ENCODE peak calls at places on chromosomes 2 and 18, in nine cellular contexts. Z is A549, Y is Panc1, V is SK-N-SH, D is GM23338, Q is HL-60, R is HepG2, M is K562, A is GM12878. H is an unnamed sample.

GRCh38 chr2:202278944-202279343 is 13.4 kb downstream of the NOP58 start:
- DNase-seq in A (no peak), Z (peak; percentile 38), D (peak; percentile 64), Q (no peak), R (peak; percentile 48), V (peak; percentile 53), M (no peak), Y (no peak), H (no peak)

GRCh38 chr2:240236217-240237111 is 96.0 kb upstream of the OTOS start:
- DNase-seq in Z (no peak), Q (no peak), V (peak; percentile 55), Y (no peak), A (no peak), R (no peak), M (no peak), D (no peak), H (no peak)

GRCh38 chr18:11767935-11768334 is 78.9 kb downstream of the GNAL start:
- DNase-seq in Y (no peak), D (no peak), A (no peak), Q (no peak), M (no peak), V (no peak), Z (no peak), R (no peak), H (no peak)

GRCh38 chr18:53757346-53757745 is 467.1 kb downstream of the MBD2 start:
- DNase-seq in Z (no peak), R (no peak), V (no peak), Q (no peak), A (no peak), M (no peak), Y (no peak), D (no peak), H (no peak)

GRCh38 chr2:238489896-238490295 is 63.2 kb downstream of the ASB1 start:
- DNase-seq in V (no peak), Z (no peak), R (no peak), Q (no peak), D (no peak), Y (no peak), A (no peak), M (no peak), H (no peak)

GRCh38 chr2:224359569-224359968 is 42.3 kb downstream of the FAM124B start:
- DNase-seq in R (peak; percentile 16), V (peak; percentile 55), A (no peak), D (peak; percentile 75), Z (no peak), Q (no peak), Y (no peak), M (peak; percentile 39), H (no peak)

GRCh38 chr2:68404901-68405799 is 40.1 kb downstream of the PLEK start:
- DNase-seq in Y (no peak), V (no peak), D (no peak), Z (no peak), M (no peak), A (no peak), R (no peak), Q (no peak), H (no peak)

GRCh38 chr2:133780099-133780996 is 212.1 kb upstream of the NCKAP5 start:
- DNase-seq in Z (peak; percentile 28), R (peak; percentile 70), Q (peak; percentile 22), D (peak; percentile 90), V (peak; percentile 48), Y (peak; percentile 51), M (peak; percentile 33), A (peak; percentile 1), H (peak; percentile 52)

GRCh38 chr2:212712466-212712865 is 173.9 kb upstream of the ERBB4 start:
- DNase-seq in Y (no peak), Q (no peak), R (no peak), D (no peak), A (no peak), V (no peak), Z (no peak), M (no peak), H (no peak)

GRCh38 chr2:113370478-113371091 is 66.9 kb upstream of the ZNG1B start:
- DNase-seq in Y (peak; percentile 61), A (peak; percentile 23), V (peak; percentile 58), Q (peak; percentile 66), M (peak; percentile 50), D (peak; percentile 83), Z (peak; percentile 67), R (peak; percentile 80), H (peak; percentile 65)

GRCh38 chr2:21102356-21102755 is 21.4 kb upstream of the TDRD15 start:
- DNase-seq in M (no peak), Z (no peak), Q (no peak), D (no peak), Y (no peak), R (no peak), A (no peak), V (no peak), H (no peak)

GRCh38 chr2:121907905-121908304 is 152.5 kb downstream of the TSN start:
- DNase-seq in Q (no peak), A (no peak), R (no peak), Z (no peak), D (no peak), M (no peak), Y (no peak), V (no peak), H (no peak)

GRCh38 chr2:14673351-14673875 is 40.9 kb downstream of the LRATD1 start:
- DNase-seq in Z (no peak), Q (no peak), V (no peak), A (no peak), Y (no peak), D (peak; percentile 5), M (no peak), R (no peak), H (no peak)

GRCh38 chr2:175371378-175371777 is 189.9 kb upstream of the ATP5MC3 start:
- DNase-seq in M (no peak), Q (no peak), R (no peak), A (no peak), Y (no peak), Z (no peak), V (no peak), D (no peak), H (no peak)

GRCh38 chr2:175363719-175364118 is 182.2 kb upstream of the ATP5MC3 start:
- DNase-seq in V (no peak), M (no peak), D (no peak), R (no peak), Y (no peak), Q (no peak), A (no peak), Z (no peak), H (no peak)

DNA sequence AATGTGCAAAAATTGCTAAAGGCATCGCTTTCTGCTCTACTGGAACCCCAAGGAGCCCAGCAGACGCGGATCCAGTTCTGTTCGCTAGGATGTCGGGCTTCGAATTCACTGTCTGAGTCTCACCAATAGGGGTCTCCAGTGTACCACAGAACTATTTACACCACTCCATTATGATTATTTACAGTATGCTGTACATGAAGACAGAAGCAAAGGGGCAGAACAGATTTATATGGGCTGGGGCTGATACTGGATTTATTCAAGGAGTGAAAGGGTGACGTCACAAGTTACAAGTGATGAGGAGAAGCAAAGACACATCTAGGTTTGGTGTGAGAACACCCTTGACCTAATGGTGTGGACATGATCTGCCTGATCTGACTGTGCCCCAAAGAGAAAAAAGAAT is 185.3 kb upstream of the ATP5MC3 start:
- DNase-seq in Y (no peak), Z (peak; percentile 35), Q (peak; percentile 54), A (peak; percentile 7), D (peak; percentile 75), M (peak; percentile 67), V (peak; percentile 49), R (peak; percentile 53), H (peak; percentile 38)
- TF ChIP-seq REST in Y (no peak), Z (no peak), Q (no peak), A (no peak), D (no peak), M (no peak), V (no peak), R (no peak), H (no peak)

GRCh38 chr18:55838841-55839240 is 250.8 kb upstream of the TCF4 start:
- DNase-seq in M (no peak), A (no peak), Y (no peak), R (no peak), V (no peak), Z (no peak), Q (no peak), D (no peak), H (no peak)

GRCh38 chr18:55838322-55838721 is 250.3 kb upstream of the TCF4 start:
- DNase-seq in Z (no peak), A (no peak), D (no peak), M (peak; percentile 7), V (no peak), Q (no peak), R (no peak), Y (no peak), H (no peak)

GRCh38 chr18:55841314-55841713 is 253.3 kb upstream of the TCF4 start:
- DNase-seq in A (no peak), D (no peak), V (no peak), Q (no peak), R (no peak), Y (no peak), M (no peak), Z (no peak), H (no peak)

GRCh38 chr18:55840601-55841170 is 252.7 kb upstream of the TCF4 start:
- DNase-seq in D (no peak), Z (no peak), V (no peak), R (no peak), A (no peak), M (no peak), Y (no peak), Q (no peak), H (no peak)

GRCh38 chr18:55839350-55839749 is 251.4 kb upstream of the TCF4 start:
- DNase-seq in A (no peak), R (no peak), V (no peak), M (no peak), Y (no peak), Q (no peak), D (no peak), Z (no peak), H (no peak)
- TF ChIP-seq REST in A (no peak), R (no peak), V (no peak), M (no peak), Y (no peak), Q (no peak), D (no peak), Z (no peak), H (no peak)

DNA sequence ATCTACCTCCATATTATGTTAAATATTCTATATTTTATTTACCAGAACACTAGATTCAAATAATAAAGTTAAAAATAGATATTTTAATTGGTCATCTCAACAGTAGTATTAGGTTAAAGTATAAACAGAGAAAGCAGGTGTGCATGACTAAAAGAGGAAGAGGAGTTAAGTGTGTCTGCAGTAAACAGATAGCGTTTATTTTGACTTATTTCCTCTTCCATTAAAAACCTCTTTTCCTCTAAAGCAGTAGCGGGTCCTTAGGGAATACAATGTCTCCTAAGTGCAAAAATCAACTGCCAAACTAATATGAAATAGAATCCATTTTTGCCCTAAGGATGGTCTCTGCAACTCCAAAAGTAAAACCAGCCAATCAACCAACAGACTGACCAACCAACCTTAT is 27.7 kb downstream of the EIF2AK3 start:
- DNase-seq in V (no peak), Z (no peak), A (no peak), Y (no peak), Q (no peak), M (no peak), D (no peak), R (no peak), H (no peak)
- TF ChIP-seq REST in V (no peak), Z (no peak), A (no peak), Y (no peak), Q (no peak), M (no peak), D (no peak), R (no peak), H (no peak)

DNA sequence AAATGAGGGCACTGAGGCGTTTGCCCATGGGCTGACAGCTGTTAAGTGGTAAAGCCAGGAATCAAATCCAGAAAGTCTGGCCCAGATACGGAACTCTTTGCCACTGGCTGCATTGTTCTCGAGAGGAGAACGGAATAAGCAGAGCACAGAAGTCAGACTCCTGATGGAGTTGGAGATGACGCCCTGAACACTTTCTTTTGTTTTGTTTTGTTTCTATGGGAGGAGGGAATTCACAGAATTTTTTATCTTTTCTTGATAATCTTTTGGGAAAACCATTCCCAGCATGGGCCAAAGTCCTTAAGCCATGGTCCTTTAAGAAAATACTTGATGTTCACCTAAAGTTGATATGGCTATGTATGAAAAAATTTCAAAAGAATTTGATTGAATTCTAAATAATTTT is 322.2 kb downstream of the RDH14 start:
- DNase-seq in Q (no peak), Z (no peak), M (no peak), D (no peak), R (no peak), V (no peak), Y (no peak), A (no peak), H (no peak)
- TF ChIP-seq REST in Q (no peak), Z (no peak), M (no peak), D (no peak), R (no peak), V (no peak), Y (no peak), A (no peak), H (no peak)

H was measured in HCT116.